ENCODE peak calls at places on chromosome 2, in nine cellular contexts. One of them, this sample, is unnamed.

GRCh38 chr2:144694456-144694855 is 174.5 kb upstream of the ZEB2 start:
- DNase-seq in neural progenitor cell: no peak
- DNase-seq in astrocyte of the spinal cord: no peak
- DNase-seq in H9: no peak
- DNase-seq in GM12865: no peak
- DNase-seq in IMR-90: no peak
- DNase-seq in tibial artery: no peak
- DNase-seq in Caco-2: no peak
- DNase-seq in epithelial cell of esophagus: peak; percentile 84
- DNase-seq in this sample: no peak

GRCh38 chr2:60251247-60251646 is 302.2 kb downstream of the BCL11A start:
- DNase-seq in neural progenitor cell: no peak
- DNase-seq in astrocyte of the spinal cord: no peak
- DNase-seq in H9: no peak
- DNase-seq in GM12865: no peak
- DNase-seq in IMR-90: no peak
- DNase-seq in tibial artery: no peak
- DNase-seq in Caco-2: no peak
- DNase-seq in epithelial cell of esophagus: no peak
- DNase-seq in this sample: no peak

GRCh38 chr2:1929001-1929400 is 184.7 kb upstream of the PXDN start:
- DNase-seq in neural progenitor cell: no peak
- DNase-seq in astrocyte of the spinal cord: no peak
- DNase-seq in H9: no peak
- DNase-seq in GM12865: no peak
- DNase-seq in IMR-90: no peak
- DNase-seq in tibial artery: no peak
- DNase-seq in Caco-2: no peak
- DNase-seq in epithelial cell of esophagus: no peak
- DNase-seq in this sample: no peak

GRCh38 chr2:200119236-200119635 is 163.9 kb downstream of the MAIP1 start:
- DNase-seq in neural progenitor cell: no peak
- DNase-seq in astrocyte of the spinal cord: no peak
- DNase-seq in H9: no peak
- DNase-seq in GM12865: no peak
- DNase-seq in IMR-90: no peak
- DNase-seq in tibial artery: no peak
- DNase-seq in Caco-2: no peak
- DNase-seq in epithelial cell of esophagus: no peak
- DNase-seq in this sample: no peak

GRCh38 chr2:29273004-29273703 is 157.9 kb downstream of the CLIP4 start:
- DNase-seq in neural progenitor cell: no peak
- DNase-seq in astrocyte of the spinal cord: no peak
- DNase-seq in H9: no peak
- DNase-seq in GM12865: no peak
- DNase-seq in IMR-90: no peak
- DNase-seq in tibial artery: no peak
- DNase-seq in Caco-2: no peak
- DNase-seq in epithelial cell of esophagus: peak; percentile 12
- DNase-seq in this sample: no peak

GRCh38 chr2:65077898-65078297 is 21.7 kb downstream of the CEP68 start:
- DNase-seq in neural progenitor cell: no peak
- DNase-seq in astrocyte of the spinal cord: no peak
- DNase-seq in H9: no peak
- DNase-seq in GM12865: no peak
- DNase-seq in IMR-90: no peak
- DNase-seq in tibial artery: no peak
- DNase-seq in Caco-2: no peak
- DNase-seq in epithelial cell of esophagus: no peak
- DNase-seq in this sample: no peak

GRCh38 chr2:240143801-240144648 is 3.6 kb upstream of the OTOS start:
- DNase-seq in neural progenitor cell: peak; percentile 82
- DNase-seq in astrocyte of the spinal cord: peak; percentile 32
- DNase-seq in H9: peak; percentile 87
- DNase-seq in GM12865: peak; percentile 58
- DNase-seq in IMR-90: peak; percentile 22
- DNase-seq in tibial artery: peak; percentile 60
- DNase-seq in Caco-2: peak; percentile 54
- DNase-seq in epithelial cell of esophagus: peak; percentile 44
- DNase-seq in this sample: peak; percentile 92

GRCh38 chr2:214393796-214394195 is 17.1 kb upstream of the VWC2L start:
- DNase-seq in neural progenitor cell: no peak
- DNase-seq in astrocyte of the spinal cord: no peak
- DNase-seq in H9: no peak
- DNase-seq in GM12865: no peak
- DNase-seq in IMR-90: no peak
- DNase-seq in tibial artery: no peak
- DNase-seq in Caco-2: no peak
- DNase-seq in epithelial cell of esophagus: no peak
- DNase-seq in this sample: no peak

GRCh38 chr2:39127973-39128372 is 7.1 kb upstream of the SOS1 start:
- DNase-seq in neural progenitor cell: no peak
- DNase-seq in astrocyte of the spinal cord: no peak
- DNase-seq in H9: no peak
- DNase-seq in GM12865: peak; percentile 93
- DNase-seq in IMR-90: peak; percentile 37
- DNase-seq in tibial artery: no peak
- DNase-seq in Caco-2: no peak
- DNase-seq in epithelial cell of esophagus: peak; percentile 66
- DNase-seq in this sample: no peak

GRCh38 chr2:160039166-160039903 is 23.1 kb downstream of the PLA2R1 start:
- DNase-seq in neural progenitor cell: no peak
- DNase-seq in astrocyte of the spinal cord: peak; percentile 86
- DNase-seq in H9: no peak
- DNase-seq in GM12865: no peak
- DNase-seq in IMR-90: peak; percentile 45
- DNase-seq in tibial artery: peak; percentile 69
- DNase-seq in Caco-2: no peak
- DNase-seq in epithelial cell of esophagus: no peak
- DNase-seq in this sample: no peak

GRCh38 chr2:230684222-230685164 is 28.1 kb upstream of the CAB39 start:
- DNase-seq in neural progenitor cell: no peak
- DNase-seq in astrocyte of the spinal cord: peak; percentile 68
- DNase-seq in H9: no peak
- DNase-seq in GM12865: no peak
- DNase-seq in IMR-90: peak; percentile 79
- DNase-seq in tibial artery: no peak
- DNase-seq in Caco-2: no peak
- DNase-seq in epithelial cell of esophagus: peak; percentile 92
- DNase-seq in this sample: no peak

GRCh38 chr2:240277073-240277806 is 136.8 kb upstream of the OTOS start:
- DNase-seq in neural progenitor cell: no peak
- DNase-seq in astrocyte of the spinal cord: peak; percentile 42
- DNase-seq in H9: no peak
- DNase-seq in GM12865: no peak
- DNase-seq in IMR-90: peak; percentile 75
- DNase-seq in tibial artery: no peak
- DNase-seq in Caco-2: no peak
- DNase-seq in epithelial cell of esophagus: peak; percentile 71
- DNase-seq in this sample: no peak

GRCh38 chr2:24083567-24084385 is 858 bp downstream of the TP53I3 start:
- DNase-seq in neural progenitor cell: peak; percentile 91
- DNase-seq in astrocyte of the spinal cord: peak; percentile 87
- DNase-seq in H9: peak; percentile 89
- DNase-seq in GM12865: peak; percentile 95
- DNase-seq in IMR-90: peak; percentile 79
- DNase-seq in tibial artery: peak; percentile 57
- DNase-seq in Caco-2: peak; percentile 98
- DNase-seq in epithelial cell of esophagus: peak; percentile 83
- DNase-seq in this sample: peak; percentile 77

GRCh38 chr2:200158586-200159365 is 147.7 kb upstream of the SPATS2L start:
- DNase-seq in neural progenitor cell: no peak
- DNase-seq in astrocyte of the spinal cord: no peak
- DNase-seq in H9: no peak
- DNase-seq in GM12865: no peak
- DNase-seq in IMR-90: no peak
- DNase-seq in tibial artery: no peak
- DNase-seq in Caco-2: no peak
- DNase-seq in epithelial cell of esophagus: no peak
- DNase-seq in this sample: no peak

GRCh38 chr2:199572571-199572970 is 114.8 kb upstream of the SATB2 start:
- DNase-seq in neural progenitor cell: no peak
- DNase-seq in astrocyte of the spinal cord: no peak
- DNase-seq in H9: no peak
- DNase-seq in GM12865: no peak
- DNase-seq in IMR-90: no peak
- DNase-seq in tibial artery: no peak
- DNase-seq in Caco-2: no peak
- DNase-seq in epithelial cell of esophagus: no peak
- DNase-seq in this sample: no peak

GRCh38 chr2:11904029-11904428 is 157.6 kb downstream of the LPIN1 start:
- DNase-seq in neural progenitor cell: no peak
- DNase-seq in astrocyte of the spinal cord: no peak
- DNase-seq in H9: no peak
- DNase-seq in GM12865: peak; percentile 39
- DNase-seq in IMR-90: no peak
- DNase-seq in tibial artery: no peak
- DNase-seq in Caco-2: no peak
- DNase-seq in epithelial cell of esophagus: no peak
- DNase-seq in this sample: no peak
- TF ChIP-seq CTCF in neural progenitor cell: no peak
- TF ChIP-seq CTCF in astrocyte of the spinal cord: peak; percentile 13
- TF ChIP-seq CTCF in H9: peak; percentile 22
- TF ChIP-seq CTCF in GM12865: no peak
- TF ChIP-seq CTCF in IMR-90: no peak
- TF ChIP-seq CTCF in tibial artery: no peak
- TF ChIP-seq CTCF in Caco-2: no peak
- TF ChIP-seq CTCF in epithelial cell of esophagus: no peak
- TF ChIP-seq CTCF in this sample: no peak

DNA sequence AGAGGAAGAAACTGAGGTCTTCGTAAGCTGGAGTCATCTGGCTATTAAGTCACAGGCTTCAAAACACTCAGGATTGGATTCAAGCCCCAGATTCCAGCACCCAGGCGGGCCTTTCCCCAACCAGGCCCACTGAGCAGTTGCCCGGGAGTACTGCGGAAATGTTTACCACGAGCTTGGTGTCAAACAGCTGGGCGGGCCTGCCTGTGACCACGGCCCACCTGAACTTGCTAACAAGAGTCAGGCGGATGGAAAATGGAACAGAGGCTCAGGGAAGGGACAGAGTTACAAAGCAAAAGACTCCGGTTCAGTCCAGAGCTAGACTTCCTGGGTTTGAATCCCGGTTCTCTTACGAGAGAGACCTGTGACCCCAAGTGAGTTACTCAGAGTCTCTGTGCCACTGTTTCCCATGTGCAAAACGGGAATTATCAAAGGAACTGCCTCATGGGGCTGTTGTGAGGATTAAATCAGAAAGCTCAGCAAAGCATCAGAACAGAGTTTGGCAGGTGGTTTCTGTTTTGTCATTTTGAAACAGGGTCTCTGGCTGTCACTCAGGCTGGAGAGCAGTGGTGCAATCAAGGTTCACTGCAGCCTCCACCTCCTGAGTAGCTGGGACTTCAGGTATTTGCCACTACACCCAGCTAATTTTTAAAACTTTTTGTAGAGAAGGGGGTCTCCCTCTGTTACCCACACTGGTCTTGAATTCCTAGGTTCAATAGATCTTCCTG is 49.0 kb upstream of the TFCP2L1 start:
- DNase-seq in neural progenitor cell: no peak
- DNase-seq in astrocyte of the spinal cord: no peak
- DNase-seq in H9: no peak
- DNase-seq in GM12865: peak; percentile 49
- DNase-seq in IMR-90: no peak
- DNase-seq in tibial artery: no peak
- DNase-seq in Caco-2: no peak
- DNase-seq in epithelial cell of esophagus: no peak
- DNase-seq in this sample: no peak
- TF ChIP-seq CTCF in neural progenitor cell: no peak
- TF ChIP-seq CTCF in astrocyte of the spinal cord: no peak
- TF ChIP-seq CTCF in H9: no peak
- TF ChIP-seq CTCF in GM12865: no peak
- TF ChIP-seq CTCF in IMR-90: no peak
- TF ChIP-seq CTCF in tibial artery: no peak
- TF ChIP-seq CTCF in Caco-2: no peak
- TF ChIP-seq CTCF in epithelial cell of esophagus: no peak
- TF ChIP-seq CTCF in this sample: no peak

GRCh38 chr2:44937688-44938240 is 3.7 kb upstream of the SIX3 start:
- DNase-seq in neural progenitor cell: peak; percentile 92
- DNase-seq in astrocyte of the spinal cord: no peak
- DNase-seq in H9: peak; percentile 85
- DNase-seq in GM12865: peak; percentile 58
- DNase-seq in IMR-90: no peak
- DNase-seq in tibial artery: no peak
- DNase-seq in Caco-2: no peak
- DNase-seq in epithelial cell of esophagus: no peak
- DNase-seq in this sample: peak; percentile 43
- TF ChIP-seq CTCF in neural progenitor cell: peak; percentile 53
- TF ChIP-seq CTCF in astrocyte of the spinal cord: no peak
- TF ChIP-seq CTCF in H9: peak; percentile 45
- TF ChIP-seq CTCF in GM12865: no peak
- TF ChIP-seq CTCF in IMR-90: no peak
- TF ChIP-seq CTCF in tibial artery: no peak
- TF ChIP-seq CTCF in Caco-2: no peak
- TF ChIP-seq CTCF in epithelial cell of esophagus: no peak
- TF ChIP-seq CTCF in this sample: no peak

GRCh38 chr2:42788-43187 is 3.5 kb downstream of the FAM110C start:
- DNase-seq in neural progenitor cell: no peak
- DNase-seq in astrocyte of the spinal cord: no peak
- DNase-seq in H9: no peak
- DNase-seq in GM12865: no peak
- DNase-seq in IMR-90: no peak
- DNase-seq in tibial artery: no peak
- DNase-seq in Caco-2: no peak
- DNase-seq in epithelial cell of esophagus: peak; percentile 28
- DNase-seq in this sample: no peak
- TF ChIP-seq CTCF in neural progenitor cell: no peak
- TF ChIP-seq CTCF in astrocyte of the spinal cord: no peak
- TF ChIP-seq CTCF in H9: no peak
- TF ChIP-seq CTCF in GM12865: no peak
- TF ChIP-seq CTCF in IMR-90: no peak
- TF ChIP-seq CTCF in tibial artery: no peak
- TF ChIP-seq CTCF in Caco-2: no peak
- TF ChIP-seq CTCF in epithelial cell of esophagus: no peak
- TF ChIP-seq CTCF in this sample: no peak

GRCh38 chr2:209787416-209787815 is 15.8 kb downstream of the UNC80 start:
- DNase-seq in neural progenitor cell: no peak
- DNase-seq in astrocyte of the spinal cord: no peak
- DNase-seq in H9: no peak
- DNase-seq in GM12865: no peak
- DNase-seq in IMR-90: no peak
- DNase-seq in tibial artery: no peak
- DNase-seq in Caco-2: no peak
- DNase-seq in epithelial cell of esophagus: no peak
- DNase-seq in this sample: no peak

GRCh38 chr2:209791151-209791550 is 19.5 kb downstream of the UNC80 start:
- DNase-seq in neural progenitor cell: peak; percentile 5
- DNase-seq in astrocyte of the spinal cord: no peak
- DNase-seq in H9: no peak
- DNase-seq in GM12865: no peak
- DNase-seq in IMR-90: no peak
- DNase-seq in tibial artery: no peak
- DNase-seq in Caco-2: no peak
- DNase-seq in epithelial cell of esophagus: no peak
- DNase-seq in this sample: no peak

GRCh38 chr2:209788925-209789324 is 17.3 kb downstream of the UNC80 start:
- DNase-seq in neural progenitor cell: no peak
- DNase-seq in astrocyte of the spinal cord: no peak
- DNase-seq in H9: no peak
- DNase-seq in GM12865: no peak
- DNase-seq in IMR-90: no peak
- DNase-seq in tibial artery: no peak
- DNase-seq in Caco-2: no peak
- DNase-seq in epithelial cell of esophagus: peak; percentile 7
- DNase-seq in this sample: no peak

GRCh38 chr2:209790066-209790728 is 18.6 kb downstream of the UNC80 start:
- DNase-seq in neural progenitor cell: no peak
- DNase-seq in astrocyte of the spinal cord: no peak
- DNase-seq in H9: no peak
- DNase-seq in GM12865: no peak
- DNase-seq in IMR-90: no peak
- DNase-seq in tibial artery: no peak
- DNase-seq in Caco-2: no peak
- DNase-seq in epithelial cell of esophagus: no peak
- DNase-seq in this sample: no peak
- TF ChIP-seq CTCF in neural progenitor cell: no peak
- TF ChIP-seq CTCF in astrocyte of the spinal cord: no peak
- TF ChIP-seq CTCF in H9: no peak
- TF ChIP-seq CTCF in GM12865: no peak
- TF ChIP-seq CTCF in IMR-90: no peak
- TF ChIP-seq CTCF in tibial artery: no peak
- TF ChIP-seq CTCF in Caco-2: no peak
- TF ChIP-seq CTCF in epithelial cell of esophagus: no peak
- TF ChIP-seq CTCF in this sample: no peak